ENCODE peak calls at places on chromosomes 6 and 20, in seven cellular contexts. T is H1, F is A549, R is HCT116, B is IMR-90, U is gastrocnemius medialis, E is stomach. K is an unnamed sample.

GRCh38 chr6:78770766-78771165 is 96.6 kb upstream of the IRAK1BP1 start:
- DNase-seq in U (no peak), F (no peak), E (no peak), T (no peak), R (no peak), B (no peak), K (no peak)

GRCh38 chr20:33689973-33690372 is 3.8 kb upstream of the E2F1 start:
- DNase-seq in U (no peak), T (no peak), B (peak), R (no peak), E (no peak), F (no peak), K (no peak)

GRCh38 chr6:111566222-111566717 is 39.4 kb downstream of the TRAF3IP2 start:
- DNase-seq in T (no peak), F (no peak), B (peak), R (no peak), U (no peak), E (no peak), K (no peak)

GRCh38 chr6:111689946-111690345 is 84.3 kb upstream of the TRAF3IP2 start:
- DNase-seq in T (no peak), B (no peak), R (no peak), E (no peak), F (no peak), U (no peak), K (no peak)

GRCh38 chr6:122839477-122839876 is 50.4 kb downstream of the SMPDL3A start:
- DNase-seq in T (peak), B (peak), E (peak), R (peak), U (peak), F (peak), K (no peak)

GRCh38 chr6:34157851-34158250 is 12.0 kb upstream of the GRM4 start:
- DNase-seq in E (no peak), U (no peak), B (no peak), T (no peak), F (no peak), R (no peak), K (no peak)

GRCh38 chr6:36676142-36677058 is 2.1 kb upstream of the CDKN1A start:
- DNase-seq in B (peak), F (no peak), T (no peak), R (no peak), E (no peak), U (no peak), K (no peak)

GRCh38 chr6:87105823-87106222 is 10.9 kb upstream of the CGA start:
- DNase-seq in T (no peak), U (no peak), B (peak), E (no peak), F (no peak), R (no peak), K (no peak)

GRCh38 chr6:85255661-85256060 is 194.2 kb upstream of the NT5E start:
- DNase-seq in U (no peak), T (no peak), F (no peak), E (no peak), R (no peak), B (no peak), K (no peak)

GRCh38 chr6:156658186-156658585 is 119.0 kb upstream of the ARID1B start:
- DNase-seq in T (no peak), E (no peak), B (peak), R (no peak), F (no peak), U (no peak), K (peak)

GRCh38 chr20:9478801-9479200 is 35.6 kb upstream of the LAMP5 start:
- DNase-seq in T (no peak), U (no peak), F (no peak), B (no peak), E (no peak), R (no peak), K (no peak)

GRCh38 chr20:36154696-36155628 is at the start of gene EPB41L1:
- DNase-seq in B (no peak), T (peak), R (no peak), F (no peak), U (no peak), E (no peak), K (peak)

DNA sequence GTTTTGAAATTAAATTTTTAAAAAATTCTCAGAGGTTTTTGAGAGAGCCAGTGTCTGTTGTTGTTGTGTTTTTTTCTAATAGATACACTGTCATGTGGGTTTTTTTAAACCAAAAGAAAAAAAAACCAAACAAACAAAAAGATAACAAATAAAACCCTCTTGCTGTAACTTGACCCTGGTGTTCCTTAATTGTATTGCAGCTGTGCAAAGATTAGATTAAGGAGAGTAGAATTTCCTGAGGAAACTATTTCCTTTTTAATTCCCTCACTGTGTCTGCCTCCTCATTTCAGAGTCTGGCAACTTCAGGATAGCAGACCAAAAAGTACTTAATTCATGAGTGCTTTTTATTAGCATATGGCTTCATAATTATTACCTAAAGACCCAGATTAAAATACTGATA is 281.9 kb downstream of the EPM2A start:
- DNase-seq in B (no peak), F (no peak), U (no peak), T (no peak), E (no peak), R (peak), K (no peak)
- TF ChIP-seq CTCF in B (no peak), F (no peak), U (no peak), T (peak), E (peak), R (peak), K (no peak)

GRCh38 chr6:22433745-22434144 is 135.6 kb upstream of the HDGFL1 start:
- DNase-seq in U (no peak), R (no peak), E (no peak), F (no peak), B (no peak), T (no peak), K (no peak)

GRCh38 chr6:22436134-22436533 is 133.2 kb upstream of the HDGFL1 start:
- DNase-seq in T (no peak), E (no peak), F (no peak), R (no peak), B (no peak), U (no peak), K (no peak)

GRCh38 chr6:22435151-22435550 is 134.2 kb upstream of the HDGFL1 start:
- DNase-seq in R (no peak), T (no peak), U (no peak), E (no peak), B (no peak), F (no peak), K (no peak)

GRCh38 chr6:22437665-22438064 is 131.7 kb upstream of the HDGFL1 start:
- DNase-seq in F (no peak), B (peak), E (no peak), T (no peak), U (no peak), R (no peak), K (no peak)

GRCh38 chr6:22432060-22432459 is 135.2 kb upstream of the PRL start:
- DNase-seq in F (no peak), T (no peak), B (no peak), E (no peak), R (no peak), U (no peak), K (no peak)
- TF ChIP-seq POLR2A in F (no peak), T (no peak), B (no peak), E (no peak), R (no peak), U (no peak), K (no peak)

DNA sequence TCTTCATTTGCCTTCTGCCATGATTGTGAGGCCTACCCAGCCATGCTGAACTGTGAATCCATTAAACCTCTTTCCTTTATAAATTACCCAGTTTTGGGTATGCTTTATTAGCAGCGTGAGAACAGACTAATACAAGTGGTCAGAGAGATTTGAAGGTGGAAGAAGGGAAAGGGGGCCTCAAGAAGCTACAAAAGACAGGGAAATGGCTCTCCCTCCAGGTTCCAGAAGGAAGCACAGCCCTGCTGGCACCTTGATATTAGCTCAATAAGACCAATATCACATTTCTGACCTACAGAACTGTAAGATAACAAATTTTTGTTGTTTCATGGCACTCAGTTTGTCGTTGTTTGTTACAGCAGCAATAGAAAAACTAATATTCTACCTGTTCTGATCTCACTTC is 536.5 kb upstream of the MARCKS start:
- DNase-seq in U (no peak), E (no peak), B (no peak), T (no peak), R (no peak), F (no peak), K (no peak)
- TF ChIP-seq CTCF in U (no peak), E (no peak), B (no peak), T (peak), R (no peak), F (no peak), K (no peak)

GRCh38 chr6:170306324-170307079 is at the start of gene FAM120B:
- DNase-seq in U (peak), B (peak), T (peak), F (peak), R (peak), E (peak), K (peak)
- TF ChIP-seq POLR2A in U (peak), B (peak), T (no peak), F (peak), R (peak), E (no peak), K (peak)

DNA sequence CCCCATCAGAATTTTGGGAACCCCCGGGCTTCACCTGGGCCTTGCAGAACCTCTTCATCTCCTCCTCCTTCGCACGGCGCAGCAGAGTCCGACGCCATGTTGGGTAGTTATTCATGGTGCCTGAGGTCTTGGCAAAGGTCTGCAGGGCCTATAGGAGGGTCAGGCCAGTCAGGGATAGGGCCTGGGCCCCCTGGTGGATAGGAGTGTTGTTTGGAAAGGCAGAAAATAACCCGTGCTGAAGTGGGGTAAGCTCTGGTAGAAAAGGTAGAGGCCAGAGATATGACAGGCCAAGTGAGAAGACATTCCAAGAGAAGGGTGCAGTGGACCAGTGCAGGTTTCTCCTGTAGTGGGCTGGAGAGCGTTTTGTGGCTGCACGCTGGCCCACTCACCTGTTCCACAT is 4.9 kb downstream of the SMPD2 start:
- DNase-seq in T (no peak), E (no peak), R (no peak), U (no peak), B (no peak), F (peak), K (no peak)
- TF ChIP-seq CTCF in T (peak), E (no peak), R (peak), U (no peak), B (no peak), F (no peak), K (no peak)

GRCh38 chr20:5003626-5004025 is 2.3 kb upstream of the SLC23A2 start:
- DNase-seq in R (no peak), B (no peak), T (no peak), E (no peak), F (no peak), U (no peak), K (no peak)

GRCh38 chr20:5002077-5002413 is 735 bp upstream of the SLC23A2 start:
- DNase-seq in F (no peak), B (no peak), T (no peak), E (no peak), U (no peak), R (no peak), K (peak)

GRCh38 chr20:4999788-5000187 is 1.5 kb downstream of the SLC23A2 start:
- DNase-seq in T (no peak), F (no peak), R (no peak), U (no peak), E (no peak), B (no peak), K (no peak)

GRCh38 chr20:5000263-5001173 is 792 bp downstream of the SLC23A2 start:
- DNase-seq in F (no peak), E (peak), B (peak), U (peak), T (peak), R (no peak), K (peak)

DNA sequence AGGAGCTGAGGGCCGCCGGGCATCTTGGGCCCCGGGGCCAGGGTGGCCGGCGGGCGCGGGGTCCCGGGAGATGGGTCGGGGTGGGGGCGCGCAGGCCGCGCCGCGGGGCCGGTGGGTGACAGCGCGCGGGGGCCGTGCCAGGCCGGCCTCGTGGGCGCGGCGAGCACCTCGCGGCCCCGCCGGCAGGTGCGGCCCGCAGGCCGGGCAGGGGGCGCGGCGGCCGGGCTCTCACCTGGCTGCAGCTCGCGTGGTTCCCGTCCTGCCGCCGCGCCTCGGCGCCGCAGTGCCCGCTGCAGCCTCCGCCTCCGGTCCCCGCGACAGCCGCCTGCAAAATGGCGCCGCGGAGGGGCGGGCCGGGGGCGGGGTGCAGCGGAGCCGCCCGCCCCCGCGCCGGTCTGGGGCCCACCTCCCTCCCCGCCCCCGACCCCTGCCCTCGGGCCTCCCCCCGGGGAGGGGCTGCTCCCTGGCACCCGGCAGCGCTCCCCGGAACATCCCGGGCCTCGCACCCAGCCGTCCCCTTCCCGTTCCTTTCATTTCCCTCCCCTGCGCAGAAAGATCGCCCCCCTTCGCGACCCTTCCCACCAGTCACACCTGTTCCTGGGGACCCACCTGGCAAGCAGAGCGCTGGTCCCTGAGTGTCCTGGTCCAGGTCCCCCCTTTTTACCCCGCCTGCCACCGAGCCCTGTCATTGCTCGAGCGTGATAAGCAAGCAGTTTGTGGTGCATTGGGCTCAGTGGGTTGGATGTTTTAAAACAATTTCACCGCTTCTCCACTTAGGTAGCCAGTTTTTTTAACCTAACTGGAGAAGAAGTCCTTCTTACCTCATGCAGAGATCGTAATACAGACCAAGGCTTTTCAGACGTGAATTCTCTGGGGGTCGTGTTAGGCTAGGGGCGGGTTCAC is at the start of gene SLC23A2:
- DNase-seq in U (no peak), F (peak), R (no peak), T (peak), B (no peak), E (peak), K (peak)
- TF ChIP-seq POLR2A in U (no peak), F (peak), R (no peak), T (no peak), B (no peak), E (no peak), K (no peak)

GRCh38 chr20:42041000-42041565 is 422.9 kb upstream of the CHD6 start:
- DNase-seq in U (no peak), R (no peak), T (no peak), F (no peak), E (no peak), B (no peak), K (no peak)
- TF ChIP-seq CTCF in U (no peak), R (no peak), T (peak), F (no peak), E (no peak), B (no peak), K (peak)

GRCh38 chr20:62996596-62996982 is 10.2 kb downstream of the BHLHE23 start:
- DNase-seq in B (no peak), E (no peak), F (no peak), U (no peak), T (no peak), R (no peak), K (no peak)

GRCh38 chr20:62995898-62996595 is 10.7 kb downstream of the BHLHE23 start:
- DNase-seq in U (no peak), T (no peak), F (no peak), E (no peak), B (no peak), R (no peak), K (no peak)

GRCh38 chr20:62999580-62999979 is 7.2 kb downstream of the BHLHE23 start:
- DNase-seq in B (no peak), T (no peak), R (no peak), F (no peak), E (no peak), U (no peak), K (no peak)

GRCh38 chr20:62998449-62998848 is 8.3 kb downstream of the BHLHE23 start:
- DNase-seq in T (no peak), U (no peak), B (no peak), E (no peak), R (no peak), F (no peak), K (no peak)

DNA sequence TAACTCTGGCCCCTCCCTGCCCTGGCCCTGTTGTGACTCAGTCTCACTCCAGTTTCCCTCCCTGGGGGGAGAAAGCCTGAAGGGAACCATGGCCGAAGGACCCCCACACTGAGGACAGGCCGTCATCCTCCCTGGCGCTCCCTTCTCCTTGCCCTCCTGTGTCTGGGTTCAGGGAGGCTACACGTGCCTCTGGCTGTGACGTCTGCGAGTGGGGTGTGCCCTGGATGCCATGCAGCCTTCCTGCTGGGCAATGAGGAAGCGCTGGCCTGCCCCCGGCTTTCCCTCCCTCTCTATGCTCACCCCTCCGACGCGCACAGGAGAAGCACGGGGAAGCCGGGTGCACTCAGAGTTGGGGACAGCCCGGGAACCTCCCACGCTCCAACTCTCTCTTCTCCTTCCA is 9.1 kb downstream of the BHLHE23 start:
- DNase-seq in F (no peak), T (no peak), E (no peak), R (no peak), B (no peak), U (no peak), K (no peak)
- TF ChIP-seq POLR2A in F (no peak), T (no peak), E (no peak), R (no peak), B (no peak), U (no peak), K (no peak)

DNA sequence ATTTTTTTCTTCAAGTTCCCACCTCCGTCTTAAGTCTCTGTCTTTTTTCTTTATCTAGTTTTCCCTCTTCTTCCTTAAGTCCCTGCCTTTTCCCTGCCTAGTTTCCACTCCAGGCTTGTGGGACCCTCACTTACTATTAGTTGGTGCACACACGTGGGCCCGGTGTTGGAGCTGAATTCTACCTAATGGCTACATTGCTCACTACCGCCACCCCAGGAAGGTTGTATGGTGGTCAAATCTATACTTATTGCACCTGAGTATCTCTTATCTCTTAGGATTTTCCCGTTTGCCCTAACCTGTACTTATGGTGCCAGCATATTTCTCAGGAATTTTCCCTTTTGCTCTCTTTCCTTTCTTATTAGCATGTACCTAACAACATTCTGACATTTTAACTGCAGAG is 692.8 kb downstream of the EPM2A start:
- DNase-seq in U (no peak), B (no peak), E (no peak), F (no peak), T (peak), R (no peak), K (no peak)
- TF ChIP-seq CTCF in U (no peak), B (no peak), E (no peak), F (peak), T (peak), R (peak), K (no peak)